ENCODE peak calls at places on chromosome 15, in ten cellular contexts. One of them, this sample, is unnamed.

GRCh38 chr15:48400086-48400485 is 68.9 kb downstream of the DUT start:
- DNase-seq in activated T-helper 2 cell treated with anti-CD3 and anti-CD28 coated beads, Interferon-gamma antibody, Interleukin-2, Interleukin-4, amounts not matched to agents 10 μg/mL and 5 μg/mL and 100 μg/mL, durations not matched to agents 14 hours and 24 hours and 36 hours: no peak
- DNase-seq in fibroblast of the conjunctiva: no peak
- DNase-seq in NCI-H2081: no peak
- DNase-seq in H9: no peak
- DNase-seq in stimulated activated naive CD4-positive, alpha-beta T cell: no peak
- DNase-seq in sigmoid colon: no peak
- DNase-seq in WTC11: no peak
- DNase-seq in stimulated activated naive CD8-positive, alpha-beta T cell treated with anti-CD3 and anti-CD28 coated beads, Interleukin-15, amount 100 ng/mL, for 72 hours: no peak
- DNase-seq in A549: no peak
- DNase-seq in this sample: no peak

GRCh38 chr15:87639305-87640011 is 617.1 kb downstream of the NTRK3 start:
- DNase-seq in stimulated activated naive CD4-positive, alpha-beta T cell: no peak
- DNase-seq in stimulated activated naive CD8-positive, alpha-beta T cell treated with anti-CD3 and anti-CD28 coated beads, Interleukin-15, amount 100 ng/mL, for 72 hours: no peak
- DNase-seq in fibroblast of the conjunctiva: no peak
- DNase-seq in activated T-helper 2 cell treated with anti-CD3 and anti-CD28 coated beads, Interferon-gamma antibody, Interleukin-2, Interleukin-4, amounts not matched to agents 10 μg/mL and 5 μg/mL and 100 μg/mL, durations not matched to agents 14 hours and 24 hours and 36 hours: no peak
- DNase-seq in WTC11: no peak
- DNase-seq in sigmoid colon: no peak
- DNase-seq in H9: no peak
- DNase-seq in A549: no peak
- DNase-seq in NCI-H2081: no peak
- DNase-seq in this sample: no peak

GRCh38 chr15:68366314-68366713 is 65.6 kb downstream of the ITGA11 start:
- DNase-seq in fibroblast of the conjunctiva: no peak
- DNase-seq in NCI-H2081: no peak
- DNase-seq in sigmoid colon: no peak
- DNase-seq in WTC11: peak; percentile 40
- DNase-seq in activated T-helper 2 cell treated with anti-CD3 and anti-CD28 coated beads, Interferon-gamma antibody, Interleukin-2, Interleukin-4, amounts not matched to agents 10 μg/mL and 5 μg/mL and 100 μg/mL, durations not matched to agents 14 hours and 24 hours and 36 hours: no peak
- DNase-seq in stimulated activated naive CD4-positive, alpha-beta T cell: no peak
- DNase-seq in H9: peak; percentile 52
- DNase-seq in A549: no peak
- DNase-seq in stimulated activated naive CD8-positive, alpha-beta T cell treated with anti-CD3 and anti-CD28 coated beads, Interleukin-15, amount 100 ng/mL, for 72 hours: no peak
- DNase-seq in this sample: no peak

GRCh38 chr15:93862791-93863190 is 368.6 kb upstream of the MCTP2 start:
- DNase-seq in A549: no peak
- DNase-seq in fibroblast of the conjunctiva: no peak
- DNase-seq in H9: no peak
- DNase-seq in WTC11: no peak
- DNase-seq in stimulated activated naive CD8-positive, alpha-beta T cell treated with anti-CD3 and anti-CD28 coated beads, Interleukin-15, amount 100 ng/mL, for 72 hours: no peak
- DNase-seq in NCI-H2081: no peak
- DNase-seq in stimulated activated naive CD4-positive, alpha-beta T cell: no peak
- DNase-seq in activated T-helper 2 cell treated with anti-CD3 and anti-CD28 coated beads, Interferon-gamma antibody, Interleukin-2, Interleukin-4, amounts not matched to agents 10 μg/mL and 5 μg/mL and 100 μg/mL, durations not matched to agents 14 hours and 24 hours and 36 hours: no peak
- DNase-seq in sigmoid colon: peak; percentile 73
- DNase-seq in this sample: no peak

GRCh38 chr15:36959746-36960145 is 140.6 kb downstream of the MEIS2 start:
- DNase-seq in H9: no peak
- DNase-seq in NCI-H2081: no peak
- DNase-seq in sigmoid colon: no peak
- DNase-seq in activated T-helper 2 cell treated with anti-CD3 and anti-CD28 coated beads, Interferon-gamma antibody, Interleukin-2, Interleukin-4, amounts not matched to agents 10 μg/mL and 5 μg/mL and 100 μg/mL, durations not matched to agents 14 hours and 24 hours and 36 hours: no peak
- DNase-seq in stimulated activated naive CD8-positive, alpha-beta T cell treated with anti-CD3 and anti-CD28 coated beads, Interleukin-15, amount 100 ng/mL, for 72 hours: no peak
- DNase-seq in stimulated activated naive CD4-positive, alpha-beta T cell: no peak
- DNase-seq in fibroblast of the conjunctiva: no peak
- DNase-seq in A549: no peak
- DNase-seq in WTC11: no peak
- DNase-seq in this sample: no peak

GRCh38 chr15:79067434-79067833 is 23.1 kb downstream of the RASGRF1 start:
- DNase-seq in fibroblast of the conjunctiva: no peak
- DNase-seq in NCI-H2081: no peak
- DNase-seq in H9: no peak
- DNase-seq in activated T-helper 2 cell treated with anti-CD3 and anti-CD28 coated beads, Interferon-gamma antibody, Interleukin-2, Interleukin-4, amounts not matched to agents 10 μg/mL and 5 μg/mL and 100 μg/mL, durations not matched to agents 14 hours and 24 hours and 36 hours: no peak
- DNase-seq in WTC11: no peak
- DNase-seq in stimulated activated naive CD8-positive, alpha-beta T cell treated with anti-CD3 and anti-CD28 coated beads, Interleukin-15, amount 100 ng/mL, for 72 hours: no peak
- DNase-seq in stimulated activated naive CD4-positive, alpha-beta T cell: no peak
- DNase-seq in A549: no peak
- DNase-seq in sigmoid colon: peak; percentile 88
- DNase-seq in this sample: no peak

GRCh38 chr15:79640206-79640605 is 208.1 kb downstream of the MINAR1 start:
- DNase-seq in NCI-H2081: no peak
- DNase-seq in A549: peak; percentile 91
- DNase-seq in sigmoid colon: no peak
- DNase-seq in WTC11: no peak
- DNase-seq in stimulated activated naive CD8-positive, alpha-beta T cell treated with anti-CD3 and anti-CD28 coated beads, Interleukin-15, amount 100 ng/mL, for 72 hours: no peak
- DNase-seq in H9: no peak
- DNase-seq in fibroblast of the conjunctiva: peak; percentile 24
- DNase-seq in activated T-helper 2 cell treated with anti-CD3 and anti-CD28 coated beads, Interferon-gamma antibody, Interleukin-2, Interleukin-4, amounts not matched to agents 10 μg/mL and 5 μg/mL and 100 μg/mL, durations not matched to agents 14 hours and 24 hours and 36 hours: no peak
- DNase-seq in stimulated activated naive CD4-positive, alpha-beta T cell: no peak
- DNase-seq in this sample: no peak

GRCh38 chr15:75904241-75904631 is 558 bp downstream of the FBXO22 start:
- DNase-seq in fibroblast of the conjunctiva: no peak
- DNase-seq in A549: peak; percentile 59
- DNase-seq in activated T-helper 2 cell treated with anti-CD3 and anti-CD28 coated beads, Interferon-gamma antibody, Interleukin-2, Interleukin-4, amounts not matched to agents 10 μg/mL and 5 μg/mL and 100 μg/mL, durations not matched to agents 14 hours and 24 hours and 36 hours: peak; percentile 22
- DNase-seq in H9: peak; percentile 47
- DNase-seq in sigmoid colon: no peak
- DNase-seq in stimulated activated naive CD4-positive, alpha-beta T cell: no peak
- DNase-seq in WTC11: peak; percentile 46
- DNase-seq in NCI-H2081: peak; percentile 17
- DNase-seq in stimulated activated naive CD8-positive, alpha-beta T cell treated with anti-CD3 and anti-CD28 coated beads, Interleukin-15, amount 100 ng/mL, for 72 hours: peak; percentile 34
- DNase-seq in this sample: peak; percentile 71

GRCh38 chr15:77537006-77537405 is 95.7 kb downstream of the LINGO1 start:
- DNase-seq in fibroblast of the conjunctiva: no peak
- DNase-seq in sigmoid colon: peak; percentile 32
- DNase-seq in WTC11: no peak
- DNase-seq in A549: no peak
- DNase-seq in activated T-helper 2 cell treated with anti-CD3 and anti-CD28 coated beads, Interferon-gamma antibody, Interleukin-2, Interleukin-4, amounts not matched to agents 10 μg/mL and 5 μg/mL and 100 μg/mL, durations not matched to agents 14 hours and 24 hours and 36 hours: no peak
- DNase-seq in H9: no peak
- DNase-seq in stimulated activated naive CD4-positive, alpha-beta T cell: no peak
- DNase-seq in stimulated activated naive CD8-positive, alpha-beta T cell treated with anti-CD3 and anti-CD28 coated beads, Interleukin-15, amount 100 ng/mL, for 72 hours: no peak
- DNase-seq in NCI-H2081: no peak
- DNase-seq in this sample: peak; percentile 26

GRCh38 chr15:100687532-100688215 is 85.3 kb downstream of the ASB7 start:
- DNase-seq in activated T-helper 2 cell treated with anti-CD3 and anti-CD28 coated beads, Interferon-gamma antibody, Interleukin-2, Interleukin-4, amounts not matched to agents 10 μg/mL and 5 μg/mL and 100 μg/mL, durations not matched to agents 14 hours and 24 hours and 36 hours: no peak
- DNase-seq in stimulated activated naive CD4-positive, alpha-beta T cell: no peak
- DNase-seq in WTC11: no peak
- DNase-seq in NCI-H2081: no peak
- DNase-seq in stimulated activated naive CD8-positive, alpha-beta T cell treated with anti-CD3 and anti-CD28 coated beads, Interleukin-15, amount 100 ng/mL, for 72 hours: no peak
- DNase-seq in fibroblast of the conjunctiva: peak; percentile 78
- DNase-seq in A549: no peak
- DNase-seq in sigmoid colon: peak; percentile 76
- DNase-seq in H9: peak; percentile 4
- DNase-seq in this sample: peak; percentile 20

GRCh38 chr15:63107895-63108546 is 13.6 kb upstream of the LACTB start:
- DNase-seq in A549: peak; percentile 99
- DNase-seq in WTC11: no peak
- DNase-seq in stimulated activated naive CD8-positive, alpha-beta T cell treated with anti-CD3 and anti-CD28 coated beads, Interleukin-15, amount 100 ng/mL, for 72 hours: no peak
- DNase-seq in activated T-helper 2 cell treated with anti-CD3 and anti-CD28 coated beads, Interferon-gamma antibody, Interleukin-2, Interleukin-4, amounts not matched to agents 10 μg/mL and 5 μg/mL and 100 μg/mL, durations not matched to agents 14 hours and 24 hours and 36 hours: no peak
- DNase-seq in H9: no peak
- DNase-seq in sigmoid colon: no peak
- DNase-seq in NCI-H2081: no peak
- DNase-seq in stimulated activated naive CD4-positive, alpha-beta T cell: no peak
- DNase-seq in fibroblast of the conjunctiva: peak; percentile 98
- DNase-seq in this sample: no peak

GRCh38 chr15:49145651-49146609 is 9.5 kb downstream of the COPS2 start:
- DNase-seq in A549: peak; percentile 53
- DNase-seq in sigmoid colon: no peak
- DNase-seq in H9: no peak
- DNase-seq in activated T-helper 2 cell treated with anti-CD3 and anti-CD28 coated beads, Interferon-gamma antibody, Interleukin-2, Interleukin-4, amounts not matched to agents 10 μg/mL and 5 μg/mL and 100 μg/mL, durations not matched to agents 14 hours and 24 hours and 36 hours: no peak
- DNase-seq in WTC11: peak; percentile 16
- DNase-seq in stimulated activated naive CD4-positive, alpha-beta T cell: no peak
- DNase-seq in NCI-H2081: peak; percentile 54
- DNase-seq in fibroblast of the conjunctiva: peak; percentile 51
- DNase-seq in stimulated activated naive CD8-positive, alpha-beta T cell treated with anti-CD3 and anti-CD28 coated beads, Interleukin-15, amount 100 ng/mL, for 72 hours: no peak
- DNase-seq in this sample: no peak

GRCh38 chr15:75947117-75947516 is 43.4 kb downstream of the FBXO22 start:
- DNase-seq in NCI-H2081: no peak
- DNase-seq in WTC11: no peak
- DNase-seq in fibroblast of the conjunctiva: peak; percentile 31
- DNase-seq in activated T-helper 2 cell treated with anti-CD3 and anti-CD28 coated beads, Interferon-gamma antibody, Interleukin-2, Interleukin-4, amounts not matched to agents 10 μg/mL and 5 μg/mL and 100 μg/mL, durations not matched to agents 14 hours and 24 hours and 36 hours: no peak
- DNase-seq in H9: no peak
- DNase-seq in sigmoid colon: no peak
- DNase-seq in A549: peak; percentile 27
- DNase-seq in stimulated activated naive CD8-positive, alpha-beta T cell treated with anti-CD3 and anti-CD28 coated beads, Interleukin-15, amount 100 ng/mL, for 72 hours: no peak
- DNase-seq in stimulated activated naive CD4-positive, alpha-beta T cell: no peak
- DNase-seq in this sample: no peak

GRCh38 chr15:82647835-82648256 is 683 bp upstream of the CPEB1 start:
- DNase-seq in WTC11: peak; percentile 68
- DNase-seq in sigmoid colon: peak; percentile 75
- DNase-seq in activated T-helper 2 cell treated with anti-CD3 and anti-CD28 coated beads, Interferon-gamma antibody, Interleukin-2, Interleukin-4, amounts not matched to agents 10 μg/mL and 5 μg/mL and 100 μg/mL, durations not matched to agents 14 hours and 24 hours and 36 hours: no peak
- DNase-seq in NCI-H2081: no peak
- DNase-seq in stimulated activated naive CD4-positive, alpha-beta T cell: peak; percentile 18
- DNase-seq in H9: peak; percentile 73
- DNase-seq in stimulated activated naive CD8-positive, alpha-beta T cell treated with anti-CD3 and anti-CD28 coated beads, Interleukin-15, amount 100 ng/mL, for 72 hours: peak; percentile 57
- DNase-seq in fibroblast of the conjunctiva: no peak
- DNase-seq in A549: no peak
- DNase-seq in this sample: no peak

GRCh38 chr15:43093026-43093425 is 12.8 kb downstream of the UBR1 start:
- DNase-seq in fibroblast of the conjunctiva: no peak
- DNase-seq in WTC11: no peak
- DNase-seq in sigmoid colon: no peak
- DNase-seq in A549: no peak
- DNase-seq in H9: no peak
- DNase-seq in stimulated activated naive CD8-positive, alpha-beta T cell treated with anti-CD3 and anti-CD28 coated beads, Interleukin-15, amount 100 ng/mL, for 72 hours: no peak
- DNase-seq in activated T-helper 2 cell treated with anti-CD3 and anti-CD28 coated beads, Interferon-gamma antibody, Interleukin-2, Interleukin-4, amounts not matched to agents 10 μg/mL and 5 μg/mL and 100 μg/mL, durations not matched to agents 14 hours and 24 hours and 36 hours: no peak
- DNase-seq in NCI-H2081: no peak
- DNase-seq in stimulated activated naive CD4-positive, alpha-beta T cell: no peak
- DNase-seq in this sample: no peak

GRCh38 chr15:27864076-27864475 is 235.0 kb downstream of the OCA2 start:
- DNase-seq in WTC11: no peak
- DNase-seq in fibroblast of the conjunctiva: no peak
- DNase-seq in A549: no peak
- DNase-seq in activated T-helper 2 cell treated with anti-CD3 and anti-CD28 coated beads, Interferon-gamma antibody, Interleukin-2, Interleukin-4, amounts not matched to agents 10 μg/mL and 5 μg/mL and 100 μg/mL, durations not matched to agents 14 hours and 24 hours and 36 hours: no peak
- DNase-seq in NCI-H2081: no peak
- DNase-seq in stimulated activated naive CD4-positive, alpha-beta T cell: no peak
- DNase-seq in H9: no peak
- DNase-seq in sigmoid colon: no peak
- DNase-seq in stimulated activated naive CD8-positive, alpha-beta T cell treated with anti-CD3 and anti-CD28 coated beads, Interleukin-15, amount 100 ng/mL, for 72 hours: no peak
- DNase-seq in this sample: no peak

GRCh38 chr15:25735550-25736384 is 127.4 kb downstream of the ATP10A start:
- DNase-seq in WTC11: no peak
- DNase-seq in H9: no peak
- DNase-seq in A549: no peak
- DNase-seq in activated T-helper 2 cell treated with anti-CD3 and anti-CD28 coated beads, Interferon-gamma antibody, Interleukin-2, Interleukin-4, amounts not matched to agents 10 μg/mL and 5 μg/mL and 100 μg/mL, durations not matched to agents 14 hours and 24 hours and 36 hours: no peak
- DNase-seq in NCI-H2081: no peak
- DNase-seq in stimulated activated naive CD8-positive, alpha-beta T cell treated with anti-CD3 and anti-CD28 coated beads, Interleukin-15, amount 100 ng/mL, for 72 hours: no peak
- DNase-seq in fibroblast of the conjunctiva: no peak
- DNase-seq in sigmoid colon: peak; percentile 56
- DNase-seq in stimulated activated naive CD4-positive, alpha-beta T cell: no peak
- DNase-seq in this sample: no peak

GRCh38 chr15:68542771-68543544 is 35.8 kb upstream of the CORO2B start:
- DNase-seq in stimulated activated naive CD4-positive, alpha-beta T cell: no peak
- DNase-seq in WTC11: no peak
- DNase-seq in stimulated activated naive CD8-positive, alpha-beta T cell treated with anti-CD3 and anti-CD28 coated beads, Interleukin-15, amount 100 ng/mL, for 72 hours: no peak
- DNase-seq in fibroblast of the conjunctiva: peak; percentile 62
- DNase-seq in sigmoid colon: no peak
- DNase-seq in A549: no peak
- DNase-seq in NCI-H2081: no peak
- DNase-seq in H9: no peak
- DNase-seq in activated T-helper 2 cell treated with anti-CD3 and anti-CD28 coated beads, Interferon-gamma antibody, Interleukin-2, Interleukin-4, amounts not matched to agents 10 μg/mL and 5 μg/mL and 100 μg/mL, durations not matched to agents 14 hours and 24 hours and 36 hours: no peak
- DNase-seq in this sample: no peak

GRCh38 chr15:71494565-71494964 is 315.8 kb upstream of the NR2E3 start:
- DNase-seq in WTC11: no peak
- DNase-seq in activated T-helper 2 cell treated with anti-CD3 and anti-CD28 coated beads, Interferon-gamma antibody, Interleukin-2, Interleukin-4, amounts not matched to agents 10 μg/mL and 5 μg/mL and 100 μg/mL, durations not matched to agents 14 hours and 24 hours and 36 hours: no peak
- DNase-seq in fibroblast of the conjunctiva: no peak
- DNase-seq in A549: no peak
- DNase-seq in NCI-H2081: no peak
- DNase-seq in stimulated activated naive CD8-positive, alpha-beta T cell treated with anti-CD3 and anti-CD28 coated beads, Interleukin-15, amount 100 ng/mL, for 72 hours: no peak
- DNase-seq in stimulated activated naive CD4-positive, alpha-beta T cell: no peak
- DNase-seq in H9: no peak
- DNase-seq in sigmoid colon: no peak
- DNase-seq in this sample: no peak

GRCh38 chr15:31197497-31198414 is 96.2 kb upstream of the TRPM1 start:
- DNase-seq in A549: peak; percentile 62
- DNase-seq in H9: peak; percentile 84
- DNase-seq in NCI-H2081: no peak
- DNase-seq in stimulated activated naive CD4-positive, alpha-beta T cell: no peak
- DNase-seq in sigmoid colon: no peak
- DNase-seq in stimulated activated naive CD8-positive, alpha-beta T cell treated with anti-CD3 and anti-CD28 coated beads, Interleukin-15, amount 100 ng/mL, for 72 hours: peak; percentile 34
- DNase-seq in WTC11: peak; percentile 80
- DNase-seq in fibroblast of the conjunctiva: no peak
- DNase-seq in activated T-helper 2 cell treated with anti-CD3 and anti-CD28 coated beads, Interferon-gamma antibody, Interleukin-2, Interleukin-4, amounts not matched to agents 10 μg/mL and 5 μg/mL and 100 μg/mL, durations not matched to agents 14 hours and 24 hours and 36 hours: no peak
- DNase-seq in this sample: peak; percentile 78

GRCh38 chr15:88454867-88455810 is 12.0 kb downstream of the MRPL46 start:
- DNase-seq in sigmoid colon: peak; percentile 80
- DNase-seq in stimulated activated naive CD4-positive, alpha-beta T cell: no peak
- DNase-seq in stimulated activated naive CD8-positive, alpha-beta T cell treated with anti-CD3 and anti-CD28 coated beads, Interleukin-15, amount 100 ng/mL, for 72 hours: peak; percentile 20
- DNase-seq in A549: peak; percentile 84
- DNase-seq in fibroblast of the conjunctiva: peak; percentile 65
- DNase-seq in H9: peak; percentile 85
- DNase-seq in activated T-helper 2 cell treated with anti-CD3 and anti-CD28 coated beads, Interferon-gamma antibody, Interleukin-2, Interleukin-4, amounts not matched to agents 10 μg/mL and 5 μg/mL and 100 μg/mL, durations not matched to agents 14 hours and 24 hours and 36 hours: no peak
- DNase-seq in NCI-H2081: peak; percentile 79
- DNase-seq in WTC11: peak; percentile 71
- DNase-seq in this sample: no peak

GRCh38 chr15:48352474-48353072 is 21.3 kb downstream of the DUT start:
- DNase-seq in A549: peak; percentile 71
- DNase-seq in WTC11: peak; percentile 50
- DNase-seq in fibroblast of the conjunctiva: peak; percentile 58
- DNase-seq in sigmoid colon: peak; percentile 69
- DNase-seq in stimulated activated naive CD8-positive, alpha-beta T cell treated with anti-CD3 and anti-CD28 coated beads, Interleukin-15, amount 100 ng/mL, for 72 hours: peak; percentile 32
- DNase-seq in H9: peak; percentile 54
- DNase-seq in activated T-helper 2 cell treated with anti-CD3 and anti-CD28 coated beads, Interferon-gamma antibody, Interleukin-2, Interleukin-4, amounts not matched to agents 10 μg/mL and 5 μg/mL and 100 μg/mL, durations not matched to agents 14 hours and 24 hours and 36 hours: peak; percentile 35
- DNase-seq in stimulated activated naive CD4-positive, alpha-beta T cell: peak; percentile 11
- DNase-seq in NCI-H2081: peak; percentile 80
- DNase-seq in this sample: no peak

GRCh38 chr15:47374222-47374621 is 343.1 kb upstream of the SEMA6D start:
- DNase-seq in stimulated activated naive CD8-positive, alpha-beta T cell treated with anti-CD3 and anti-CD28 coated beads, Interleukin-15, amount 100 ng/mL, for 72 hours: no peak
- DNase-seq in stimulated activated naive CD4-positive, alpha-beta T cell: no peak
- DNase-seq in A549: peak; percentile 0
- DNase-seq in sigmoid colon: no peak
- DNase-seq in NCI-H2081: no peak
- DNase-seq in activated T-helper 2 cell treated with anti-CD3 and anti-CD28 coated beads, Interferon-gamma antibody, Interleukin-2, Interleukin-4, amounts not matched to agents 10 μg/mL and 5 μg/mL and 100 μg/mL, durations not matched to agents 14 hours and 24 hours and 36 hours: no peak
- DNase-seq in H9: peak; percentile 46
- DNase-seq in fibroblast of the conjunctiva: no peak
- DNase-seq in WTC11: peak; percentile 20
- DNase-seq in this sample: no peak

GRCh38 chr15:94075349-94075748 is 156.0 kb upstream of the MCTP2 start:
- DNase-seq in activated T-helper 2 cell treated with anti-CD3 and anti-CD28 coated beads, Interferon-gamma antibody, Interleukin-2, Interleukin-4, amounts not matched to agents 10 μg/mL and 5 μg/mL and 100 μg/mL, durations not matched to agents 14 hours and 24 hours and 36 hours: no peak
- DNase-seq in fibroblast of the conjunctiva: peak; percentile 24
- DNase-seq in stimulated activated naive CD4-positive, alpha-beta T cell: no peak
- DNase-seq in A549: no peak
- DNase-seq in stimulated activated naive CD8-positive, alpha-beta T cell treated with anti-CD3 and anti-CD28 coated beads, Interleukin-15, amount 100 ng/mL, for 72 hours: no peak
- DNase-seq in sigmoid colon: peak; percentile 94
- DNase-seq in NCI-H2081: no peak
- DNase-seq in H9: no peak
- DNase-seq in WTC11: no peak
- DNase-seq in this sample: no peak

GRCh38 chr15:78977591-78978347 is 32.9 kb upstream of the CTSH start:
- DNase-seq in NCI-H2081: no peak
- DNase-seq in activated T-helper 2 cell treated with anti-CD3 and anti-CD28 coated beads, Interferon-gamma antibody, Interleukin-2, Interleukin-4, amounts not matched to agents 10 μg/mL and 5 μg/mL and 100 μg/mL, durations not matched to agents 14 hours and 24 hours and 36 hours: no peak
- DNase-seq in H9: no peak
- DNase-seq in A549: no peak
- DNase-seq in fibroblast of the conjunctiva: no peak
- DNase-seq in sigmoid colon: no peak
- DNase-seq in stimulated activated naive CD8-positive, alpha-beta T cell treated with anti-CD3 and anti-CD28 coated beads, Interleukin-15, amount 100 ng/mL, for 72 hours: no peak
- DNase-seq in stimulated activated naive CD4-positive, alpha-beta T cell: no peak
- DNase-seq in WTC11: no peak
- DNase-seq in this sample: no peak

GRCh38 chr15:24857777-24858176 is 97.0 kb upstream of the SNRPN start:
- DNase-seq in A549: no peak
- DNase-seq in stimulated activated naive CD8-positive, alpha-beta T cell treated with anti-CD3 and anti-CD28 coated beads, Interleukin-15, amount 100 ng/mL, for 72 hours: no peak
- DNase-seq in stimulated activated naive CD4-positive, alpha-beta T cell: no peak
- DNase-seq in NCI-H2081: no peak
- DNase-seq in H9: peak; percentile 73
- DNase-seq in WTC11: no peak
- DNase-seq in fibroblast of the conjunctiva: no peak
- DNase-seq in activated T-helper 2 cell treated with anti-CD3 and anti-CD28 coated beads, Interferon-gamma antibody, Interleukin-2, Interleukin-4, amounts not matched to agents 10 μg/mL and 5 μg/mL and 100 μg/mL, durations not matched to agents 14 hours and 24 hours and 36 hours: no peak
- DNase-seq in sigmoid colon: no peak
- DNase-seq in this sample: no peak

GRCh38 chr15:33915571-33916407 is 52.5 kb upstream of the CHRM5 start:
- DNase-seq in WTC11: peak; percentile 28
- DNase-seq in sigmoid colon: no peak
- DNase-seq in A549: no peak
- DNase-seq in stimulated activated naive CD8-positive, alpha-beta T cell treated with anti-CD3 and anti-CD28 coated beads, Interleukin-15, amount 100 ng/mL, for 72 hours: no peak
- DNase-seq in stimulated activated naive CD4-positive, alpha-beta T cell: no peak
- DNase-seq in activated T-helper 2 cell treated with anti-CD3 and anti-CD28 coated beads, Interferon-gamma antibody, Interleukin-2, Interleukin-4, amounts not matched to agents 10 μg/mL and 5 μg/mL and 100 μg/mL, durations not matched to agents 14 hours and 24 hours and 36 hours: no peak
- DNase-seq in NCI-H2081: peak; percentile 1
- DNase-seq in H9: peak; percentile 57
- DNase-seq in fibroblast of the conjunctiva: no peak
- DNase-seq in this sample: no peak

GRCh38 chr15:70202756-70203155 is 105.0 kb upstream of the TLE3 start:
- DNase-seq in A549: no peak
- DNase-seq in sigmoid colon: no peak
- DNase-seq in stimulated activated naive CD4-positive, alpha-beta T cell: no peak
- DNase-seq in fibroblast of the conjunctiva: no peak
- DNase-seq in NCI-H2081: no peak
- DNase-seq in stimulated activated naive CD8-positive, alpha-beta T cell treated with anti-CD3 and anti-CD28 coated beads, Interleukin-15, amount 100 ng/mL, for 72 hours: no peak
- DNase-seq in H9: no peak
- DNase-seq in activated T-helper 2 cell treated with anti-CD3 and anti-CD28 coated beads, Interferon-gamma antibody, Interleukin-2, Interleukin-4, amounts not matched to agents 10 μg/mL and 5 μg/mL and 100 μg/mL, durations not matched to agents 14 hours and 24 hours and 36 hours: no peak
- DNase-seq in WTC11: no peak
- DNase-seq in this sample: no peak